ENCODE peak calls at places on chromosome 16, in four cellular contexts. D is WERI-Rb-1; B is brain microvascular endothelial cell; W is stimulated activated CD8-positive, alpha-beta memory T cell treated with anti-CD3 and anti-CD28 coated beads, Interleukin-2, amount 100 ng/mL, for 1 hour. C is an unnamed sample.
A peak's percentile ranks its signal among the peaks of the same experiment; 100 is the strongest.

GRCh38 chr16:46765050-46765449 is 16.9 kb upstream of the MYLK3 start:
- DNase-seq in D (no peak), B (peak; percentile 69), W (no peak), C (no peak)

GRCh38 chr16:47258874-47259461 is 115.2 kb upstream of the NETO2 start:
- DNase-seq in D (no peak), B (peak; percentile 16), W (no peak), C (peak; percentile 58)

GRCh38 chr16:85634747-85635544 is 21.8 kb downstream of the GSE1 start:
- DNase-seq in D (no peak), B (no peak), W (no peak), C (no peak)

GRCh38 chr16:79598341-79599181 is 2.0 kb downstream of the MAF start:
- DNase-seq in D (peak; percentile 16), B (peak; percentile 45), W (no peak), C (peak; percentile 56)

GRCh38 chr16:14309906-14310305 is 238.8 kb downstream of the MRTFB start:
- DNase-seq in D (no peak), B (peak; percentile 71), W (no peak), C (no peak)

GRCh38 chr16:5016967-5017677 is 16.6 kb downstream of the NAGPA start:
- DNase-seq in D (no peak), B (no peak), W (no peak), C (no peak)

GRCh38 chr16:53998024-53998810 is 288.4 kb downstream of the IRX3 start:
- DNase-seq in D (no peak), B (no peak), W (no peak), C (no peak)

GRCh38 chr16:57607676-57608461 is 20.6 kb upstream of the ADGRG1 start:
- DNase-seq in D (no peak), B (no peak), W (no peak), C (no peak)

C was measured in D341Med.